ENCODE peak calls at places on chromosomes 5 and 9, in four cellular contexts. Z, U, Q and P are unnamed samples.

GRCh38 chr5:108801776-108802175 is 54.1 kb downstream of the FER start:
- DNase-seq in Z (no peak), U (no peak), Q (peak), P (no peak)

GRCh38 chr5:178306430-178307225 is 74.0 kb upstream of the PHYKPL start:
- DNase-seq in Z (no peak), U (peak), Q (no peak), P (no peak)

GRCh38 chr5:54390015-54390414 is 65.5 kb upstream of the HSPB3 start:
- DNase-seq in Z (no peak), U (no peak), Q (peak), P (no peak)

GRCh38 chr5:73135021-73135420 is 14.6 kb downstream of the TMEM171 start:
- DNase-seq in Z (no peak), U (no peak), Q (no peak), P (no peak)

GRCh38 chr9:124384849-124385248 is 30.4 kb downstream of the PSMB7 start:
- DNase-seq in Z (no peak), U (no peak), Q (no peak), P (no peak)

GRCh38 chr9:124480621-124480981 is 26.6 kb downstream of the NR5A1 start:
- DNase-seq in Z (no peak), U (no peak), Q (no peak), P (no peak)

GRCh38 chr5:147578228-147579024 is 68.6 kb upstream of the DPYSL3 start:
- DNase-seq in Z (no peak), U (no peak), Q (peak), P (no peak)

GRCh38 chr5:136058031-136058971 is 29.5 kb downstream of the TGFBI start:
- DNase-seq in Z (no peak), U (peak), Q (no peak), P (peak)

GRCh38 chr5:157312492-157312891 is 46.6 kb downstream of the CYFIP2 start:
- DNase-seq in Z (peak), U (no peak), Q (peak), P (peak)

DNA sequence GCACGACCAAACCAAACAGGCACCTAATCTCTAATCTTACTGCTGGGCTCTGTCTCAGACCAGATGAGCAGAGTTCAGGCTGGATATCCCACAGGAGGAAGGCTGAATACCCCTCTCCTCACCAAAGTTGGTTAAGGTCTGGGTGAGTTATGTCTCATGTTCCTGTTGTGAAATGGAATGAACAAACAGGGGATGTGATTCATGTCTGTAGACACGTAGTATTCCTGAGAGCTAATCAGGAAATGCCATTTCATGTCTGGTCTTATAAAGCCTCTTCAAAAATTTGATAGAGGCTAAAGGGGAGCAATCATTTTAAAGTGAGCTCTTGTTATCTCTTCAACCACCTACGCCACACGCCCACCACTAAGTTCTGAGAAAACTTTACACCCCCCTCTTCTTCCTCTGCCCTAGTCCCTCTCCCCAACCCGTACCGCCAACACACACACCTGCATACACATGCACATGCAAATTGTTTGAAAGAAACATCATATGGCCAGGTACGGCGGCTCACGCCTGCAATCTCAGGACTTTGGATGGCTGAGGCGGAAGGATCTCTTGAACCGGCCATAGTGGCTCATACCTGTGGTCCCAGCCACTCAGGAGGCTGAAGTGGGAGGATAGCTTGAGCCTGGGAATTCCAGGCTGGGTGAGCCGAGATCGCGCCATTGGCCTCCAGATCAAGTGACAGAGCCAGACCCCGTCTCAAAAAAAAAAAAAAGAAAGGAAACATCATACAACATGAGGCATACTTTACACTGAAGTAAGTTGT is 69.8 kb upstream of the RAI14 start:
- DNase-seq in Z (no peak), U (no peak), Q (peak), P (no peak)
- H3K27ac ChIP-seq in Z (no peak), U (no peak), Q (peak), P (peak)

GRCh38 chr5:117262607-117263131 is 688.0 kb upstream of the SEMA6A start:
- DNase-seq in Z (no peak), U (no peak), Q (peak), P (no peak)
- H3K27ac ChIP-seq in Z (no peak), U (no peak), Q (no peak), P (no peak)

DNA sequence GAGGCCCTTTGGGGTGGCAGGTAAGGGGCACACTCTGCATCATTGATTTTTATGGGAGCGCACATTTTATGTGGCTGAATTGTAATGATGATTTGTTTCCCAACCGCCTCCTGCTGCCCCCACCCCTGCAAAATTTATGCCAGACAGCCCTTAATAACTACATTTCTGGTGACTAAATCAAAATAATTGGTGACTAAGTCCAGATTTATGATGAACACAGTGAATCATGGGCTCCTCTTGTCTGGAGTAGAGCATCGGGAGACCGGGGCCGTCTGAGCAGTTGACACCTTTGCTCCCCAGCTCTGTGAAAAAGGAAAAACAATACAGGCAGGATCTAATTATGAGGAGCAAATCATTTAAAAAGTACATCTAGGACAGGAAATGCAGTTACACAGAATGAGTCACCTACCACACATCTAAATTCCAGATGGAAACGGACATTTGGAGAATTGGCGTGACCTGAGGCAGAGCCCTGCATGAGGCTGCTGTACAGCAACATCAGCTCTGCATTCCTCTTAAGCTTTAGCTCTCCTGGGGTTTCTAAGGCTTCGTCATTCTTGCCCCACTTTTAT is 58.9 kb downstream of the DOCK2 start:
- DNase-seq in Z (no peak), U (no peak), Q (peak), P (no peak)
- H3K27ac ChIP-seq in Z (no peak), U (no peak), Q (peak), P (no peak)

GRCh38 chr9:4272141-4272540 is 27.7 kb downstream of the GLIS3 start:
- DNase-seq in Z (no peak), U (no peak), Q (no peak), P (no peak)

GRCh38 chr9:4280605-4281004 is 19.3 kb downstream of the GLIS3 start:
- DNase-seq in Z (no peak), U (no peak), Q (no peak), P (no peak)

GRCh38 chr9:4277531-4277991 is 22.3 kb downstream of the GLIS3 start:
- DNase-seq in Z (no peak), U (no peak), Q (no peak), P (no peak)

GRCh38 chr9:4281676-4282075 is 18.2 kb downstream of the GLIS3 start:
- DNase-seq in Z (no peak), U (no peak), Q (no peak), P (no peak)

GRCh38 chr9:4276856-4277255 is 23.0 kb downstream of the GLIS3 start:
- DNase-seq in Z (no peak), U (no peak), Q (no peak), P (no peak)
- H3K27ac ChIP-seq in Z (no peak), U (no peak), Q (no peak), P (no peak)

GRCh38 chr9:136695955-136696354 is 8.7 kb upstream of the AGPAT2 start:
- DNase-seq in Z (no peak), U (no peak), Q (no peak), P (no peak)
- H3K27ac ChIP-seq in Z (no peak), U (no peak), Q (no peak), P (no peak)

GRCh38 chr5:74241751-74242140 is 398.8 kb downstream of the ENC1 start:
- DNase-seq in Z (no peak), U (no peak), Q (peak), P (no peak)
- H3K27ac ChIP-seq in Z (no peak), U (peak), Q (peak), P (no peak)

GRCh38 chr9:128361296-128361980 is 9.7 kb upstream of the URM1 start:
- DNase-seq in Z (no peak), U (no peak), Q (no peak), P (no peak)
- H3K27ac ChIP-seq in Z (no peak), U (peak), Q (no peak), P (no peak)

DNA sequence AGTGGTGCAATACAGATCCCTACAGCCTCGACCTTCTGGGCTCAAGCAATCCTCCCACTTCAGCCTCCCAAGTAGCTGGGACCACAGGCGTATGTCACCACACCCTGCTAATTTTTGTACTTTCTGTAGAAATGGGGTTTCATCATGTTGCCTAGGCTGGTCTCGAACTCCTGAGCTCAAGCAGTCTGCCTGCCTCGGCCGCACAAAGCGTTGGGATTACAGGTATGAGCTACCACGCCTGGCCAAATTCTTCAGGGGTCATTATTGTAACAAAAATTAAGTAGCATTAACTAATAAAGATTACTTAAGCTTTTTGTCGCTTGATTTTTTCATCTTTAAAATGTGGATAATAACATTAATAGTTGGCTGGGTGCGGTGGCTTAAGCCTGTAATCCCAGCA is 195.3 kb upstream of the IER5L start:
- DNase-seq in Z (no peak), U (no peak), Q (no peak), P (no peak)
- H3K27ac ChIP-seq in Z (no peak), U (no peak), Q (no peak), P (no peak)

GRCh38 chr9:116951588-116952433 is 264.7 kb downstream of the TRIM32 start:
- DNase-seq in Z (no peak), U (no peak), Q (peak), P (no peak)

GRCh38 chr9:116953271-116953670 is 266.2 kb downstream of the TRIM32 start:
- DNase-seq in Z (no peak), U (no peak), Q (no peak), P (no peak)

DNA sequence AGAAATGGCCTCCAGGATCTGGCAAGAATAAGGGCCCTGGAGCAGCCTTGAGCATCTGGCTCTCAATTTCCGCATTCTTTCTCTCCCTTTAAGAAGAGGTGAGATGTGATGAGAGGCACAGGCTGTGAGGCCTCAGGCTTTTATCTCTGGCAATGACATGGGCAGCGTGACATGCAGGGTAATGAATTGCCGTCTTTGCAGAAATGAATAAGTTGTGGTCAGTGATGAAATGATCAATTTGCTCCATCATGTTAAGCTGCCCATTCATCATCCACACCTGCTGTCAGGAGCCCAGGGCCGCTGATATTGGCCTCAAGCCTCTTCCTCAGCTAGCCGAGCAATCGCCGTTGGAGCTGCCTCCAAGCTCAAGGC is 265.3 kb downstream of the TRIM32 start:
- DNase-seq in Z (no peak), U (no peak), Q (no peak), P (no peak)
- H3K27ac ChIP-seq in Z (no peak), U (no peak), Q (no peak), P (no peak)